ENCODE peak calls at places on chromosomes 3 and 15, in seven cellular contexts. D is lung, X is GM23248, Y is pancreas, F is nucleus accumbens, N is foreskin fibroblast, H is iPS DF 6.9. R is an unnamed sample.
A peak's percentile ranks its signal among the peaks of the same experiment; 100 is the strongest.

GRCh38 chr15:75532413-75533250 is 46.5 kb downstream of the PTPN9 start:
- DNase-seq in Y (peak; percentile 35), F (no peak), H (peak; percentile 33), D (peak; percentile 36), X (peak; percentile 59), N (peak; percentile 88), R (peak; percentile 38)

GRCh38 chr15:26132786-26133185 is 269.7 kb upstream of the ATP10A start:
- DNase-seq in N (no peak), D (no peak), X (no peak), H (no peak), F (no peak), Y (no peak), R (no peak)

GRCh38 chr15:90883971-90884718 is at the start of gene FES:
- DNase-seq in D (peak; percentile 75), F (no peak), X (peak; percentile 53), H (no peak), Y (peak; percentile 66), N (peak; percentile 70), R (peak; percentile 63)

GRCh38 chr3:13584427-13584891 is 35.5 kb downstream of the FBLN2 start:
- DNase-seq in F (no peak), N (no peak), H (no peak), D (no peak), X (no peak), Y (no peak), R (no peak)

GRCh38 chr3:52851348-52851747 is 16.5 kb upstream of the MUSTN1 start:
- DNase-seq in H (peak; percentile 29), F (no peak), Y (no peak), N (peak; percentile 76), D (no peak), X (peak; percentile 58), R (peak; percentile 64)

GRCh38 chr3:28576590-28577220 is 228.1 kb upstream of the AZI2 start:
- DNase-seq in F (no peak), Y (no peak), X (peak; percentile 21), H (no peak), N (peak; percentile 12), D (no peak), R (no peak)

GRCh38 chr3:120450914-120451669 is at the start of gene FSTL1:
- DNase-seq in Y (peak; percentile 38), X (peak; percentile 69), D (no peak), N (peak; percentile 86), H (no peak), F (no peak), R (peak; percentile 90)

GRCh38 chr3:190446492-190447301 is 3.0 kb downstream of the TMEM207 start:
- DNase-seq in H (no peak), Y (no peak), X (no peak), N (no peak), F (no peak), D (no peak), R (no peak)

GRCh38 chr3:16303037-16303436 is 38.0 kb downstream of the OXNAD1 start:
- DNase-seq in H (no peak), Y (no peak), N (no peak), F (no peak), D (no peak), X (no peak), R (no peak)

GRCh38 chr3:128349963-128350599 is 116.6 kb downstream of the DNAJB8 start:
- DNase-seq in H (no peak), D (no peak), Y (peak; percentile 93), X (no peak), N (no peak), F (no peak), R (no peak)

GRCh38 chr15:40379853-40380252 is 2.7 kb upstream of the KNSTRN start:
- DNase-seq in X (peak; percentile 98), Y (peak; percentile 46), H (no peak), D (peak; percentile 91), F (no peak), N (peak; percentile 99), R (peak; percentile 92)

GRCh38 chr15:71189723-71190122 is 74.5 kb downstream of the THSD4 start:
- DNase-seq in X (peak; percentile 30), D (peak; percentile 13), F (no peak), N (peak; percentile 29), H (no peak), Y (no peak), R (no peak)

GRCh38 chr15:33722005-33722672 is 246.2 kb upstream of the CHRM5 start:
- DNase-seq in N (peak; percentile 81), D (no peak), F (no peak), H (no peak), X (peak; percentile 83), Y (no peak), R (no peak)

GRCh38 chr3:148101061-148101460 is 596.6 kb upstream of the AGTR1 start:
- DNase-seq in N (peak; percentile 80), F (no peak), D (no peak), X (peak; percentile 66), Y (no peak), H (no peak), R (peak; percentile 9)

GRCh38 chr3:72836923-72837322 is 11.3 kb downstream of the SHQ1 start:
- DNase-seq in N (no peak), Y (peak; percentile 83), H (no peak), F (peak; percentile 69), X (peak; percentile 40), D (no peak), R (peak; percentile 21)

GRCh38 chr15:69393831-69394491 is 20.2 kb upstream of the KIF23 start:
- DNase-seq in H (no peak), N (no peak), D (no peak), Y (no peak), X (no peak), F (no peak), R (no peak)

GRCh38 chr3:58163234-58163633 is 47.5 kb downstream of the DNASE1L3 start:
- DNase-seq in N (peak; percentile 47), X (no peak), F (no peak), D (peak; percentile 48), Y (no peak), H (no peak), R (no peak)

GRCh38 chr15:47431501-47431900 is 285.8 kb upstream of the SEMA6D start:
- DNase-seq in Y (no peak), H (no peak), F (no peak), X (peak; percentile 61), D (no peak), N (peak; percentile 93), R (peak; percentile 48)

GRCh38 chr3:152385761-152386160 is 117.0 kb downstream of the MBNL1 start:
- DNase-seq in Y (no peak), N (peak; percentile 75), X (peak; percentile 83), D (no peak), H (no peak), F (no peak), R (peak; percentile 30)

GRCh38 chr3:67719333-67719732 is 64.9 kb upstream of the SUCLG2 start:
- DNase-seq in D (no peak), X (no peak), F (no peak), H (no peak), N (peak; percentile 7), Y (no peak), R (no peak)

GRCh38 chr3:48560648-48561018 is 2.9 kb downstream of the UCN2 start:
- DNase-seq in Y (no peak), H (no peak), N (peak; percentile 36), D (no peak), X (no peak), F (no peak), R (no peak)

GRCh38 chr3:171351676-171352075 is 108.5 kb downstream of the TNIK start:
- DNase-seq in Y (no peak), X (peak; percentile 94), D (no peak), N (peak; percentile 90), H (no peak), F (no peak), R (peak; percentile 87)

GRCh38 chr3:43707266-43707665 is 16.5 kb downstream of the ABHD5 start:
- DNase-seq in F (no peak), X (no peak), H (no peak), Y (no peak), N (peak; percentile 45), D (no peak), R (no peak)

GRCh38 chr3:45773044-45773443 is 23.3 kb downstream of the SLC6A20 start:
- DNase-seq in H (no peak), D (no peak), F (no peak), Y (no peak), N (no peak), X (no peak), R (no peak)

GRCh38 chr15:64237677-64238076 is 74.9 kb upstream of the PPIB start:
- DNase-seq in D (no peak), X (no peak), F (no peak), H (no peak), N (no peak), Y (no peak), R (no peak)

GRCh38 chr3:154122096-154122911 is 1.1 kb downstream of the ARHGEF26 start:
- DNase-seq in H (no peak), X (peak; percentile 20), Y (no peak), F (no peak), N (peak; percentile 18), D (no peak), R (peak; percentile 25)

GRCh38 chr3:54843352-54843751 is 84.5 kb downstream of the LRTM1 start:
- DNase-seq in D (no peak), X (no peak), Y (no peak), F (no peak), N (no peak), H (no peak), R (no peak)

GRCh38 chr3:194598771-194599557 is 34.3 kb downstream of the TMEM44 start:
- DNase-seq in Y (no peak), F (no peak), D (no peak), H (no peak), N (no peak), X (peak; percentile 92), R (peak; percentile 81)

GRCh38 chr15:71237456-71238188 is 122.4 kb downstream of the THSD4 start:
- DNase-seq in N (peak; percentile 92), Y (no peak), X (peak; percentile 100), F (peak; percentile 33), H (no peak), D (no peak), R (peak; percentile 93)

GRCh38 chr15:22904736-22905135 is 66.3 kb downstream of the NIPA2 start:
- DNase-seq in H (no peak), Y (peak; percentile 38), F (no peak), D (no peak), N (no peak), X (no peak), R (no peak)

GRCh38 chr15:25175789-25176615 is 221.2 kb downstream of the SNRPN start:
- DNase-seq in H (no peak), Y (peak; percentile 7), N (no peak), F (no peak), X (no peak), D (peak; percentile 21), R (no peak)

GRCh38 chr3:128068156-128068620 is 16.0 kb downstream of the SEC61A1 start:
- DNase-seq in Y (no peak), H (no peak), N (peak; percentile 76), D (no peak), F (no peak), X (peak; percentile 66), R (peak; percentile 47)

GRCh38 chr15:45469027-45469426 is 53.5 kb downstream of the SLC30A4 start:
- DNase-seq in Y (no peak), N (no peak), D (no peak), X (no peak), H (no peak), F (no peak), R (no peak)

GRCh38 chr3:184042617-184043016 is 10.2 kb upstream of the HTR3C start:
- DNase-seq in Y (no peak), F (no peak), H (no peak), D (no peak), N (no peak), X (no peak), R (no peak)

R was measured in AG20443.